ENCODE peak calls at places on chromosomes 13 and 19, in four cellular contexts. One of them, this sample, is unnamed. For H3K27me3, the result is how much of the 10 kb centered on the place peaks cover.

GRCh38 chr13:104984296-104984818 is 1551.1 kb downstream of the EFNB2 start:
- DNase-seq in tibial nerve: peak
- DNase-seq in left ventricle myocardium inferior: peak
- DNase-seq in stomach: peak
- DNase-seq in this sample: peak

GRCh38 chr13:45370922-45371406 is 30.0 kb upstream of the TPT1 start:
- DNase-seq in tibial nerve: peak
- DNase-seq in left ventricle myocardium inferior: peak
- DNase-seq in stomach: peak
- DNase-seq in this sample: peak

GRCh38 chr19:30670562-30671513 is 298.7 kb downstream of the ZNF536 start:
- DNase-seq in tibial nerve: no peak
- DNase-seq in stomach: peak
- DNase-seq in left ventricle myocardium inferior: no peak
- DNase-seq in this sample: no peak

GRCh38 chr13:44818428-44818827 is 170.8 kb downstream of the NUFIP1 start:
- DNase-seq in stomach: no peak
- DNase-seq in left ventricle myocardium inferior: no peak
- DNase-seq in tibial nerve: no peak
- DNase-seq in this sample: no peak

GRCh38 chr19:48752511-48753365 is at the start of gene FUT1:
- DNase-seq in stomach: peak
- DNase-seq in tibial nerve: no peak
- DNase-seq in left ventricle myocardium inferior: peak
- DNase-seq in this sample: peak

GRCh38 chr13:47291116-47291656 is 394.3 kb upstream of the HTR2A start:
- DNase-seq in left ventricle myocardium inferior: no peak
- DNase-seq in stomach: no peak
- DNase-seq in tibial nerve: no peak
- DNase-seq in this sample: no peak

GRCh38 chr19:14146789-14147216 is 10.4 kb upstream of the ASF1B start:
- DNase-seq in stomach: no peak
- DNase-seq in left ventricle myocardium inferior: no peak
- DNase-seq in tibial nerve: no peak
- DNase-seq in this sample: no peak

GRCh38 chr13:80339841-80340642 is 884 bp downstream of the SPRY2 start:
- DNase-seq in left ventricle myocardium inferior: peak
- DNase-seq in tibial nerve: no peak
- DNase-seq in stomach: peak
- DNase-seq in this sample: peak

GRCh38 chr13:78602561-78603239 is 652 bp downstream of the POU4F1 start:
- DNase-seq in tibial nerve: no peak
- DNase-seq in stomach: no peak
- DNase-seq in left ventricle myocardium inferior: no peak
- DNase-seq in this sample: peak

GRCh38 chr13:45120967-45121366 is 657 bp downstream of the GTF2F2 start:
- DNase-seq in tibial nerve: no peak
- DNase-seq in stomach: no peak
- DNase-seq in left ventricle myocardium inferior: no peak
- DNase-seq in this sample: no peak

GRCh38 chr19:37466277-37466797 is 907 bp downstream of the ZNF569 start:
- DNase-seq in left ventricle myocardium inferior: no peak
- DNase-seq in stomach: no peak
- DNase-seq in tibial nerve: no peak
- DNase-seq in this sample: no peak

GRCh38 chr13:73913043-73913740 is 221.0 kb downstream of the KLF12 start:
- DNase-seq in stomach: no peak
- DNase-seq in tibial nerve: no peak
- DNase-seq in left ventricle myocardium inferior: no peak
- DNase-seq in this sample: no peak

GRCh38 chr13:111846396-111847174 is 220.4 kb upstream of the SOX1 start:
- DNase-seq in tibial nerve: no peak
- DNase-seq in stomach: no peak
- DNase-seq in left ventricle myocardium inferior: no peak
- DNase-seq in this sample: no peak

GRCh38 chr13:52786747-52787146 is 47.1 kb upstream of the CNMD start:
- DNase-seq in tibial nerve: no peak
- DNase-seq in left ventricle myocardium inferior: no peak
- DNase-seq in stomach: no peak
- DNase-seq in this sample: no peak

GRCh38 chr13:104592127-104592526 is 1525.9 kb upstream of the SLC10A2 start:
- DNase-seq in left ventricle myocardium inferior: no peak
- DNase-seq in tibial nerve: no peak
- DNase-seq in stomach: no peak
- DNase-seq in this sample: no peak

GRCh38 chr13:99505814-99506269 is 4.6 kb downstream of the TM9SF2 start:
- DNase-seq in stomach: no peak
- DNase-seq in tibial nerve: no peak
- DNase-seq in left ventricle myocardium inferior: no peak
- DNase-seq in this sample: no peak

GRCh38 chr13:46804391-46804815 is 7.4 kb upstream of the ESD start:
- DNase-seq in left ventricle myocardium inferior: no peak
- DNase-seq in stomach: no peak
- DNase-seq in tibial nerve: no peak
- DNase-seq in this sample: no peak

GRCh38 chr13:31764556-31764955 is 25.2 kb downstream of the RXFP2 start:
- DNase-seq in tibial nerve: no peak
- DNase-seq in stomach: no peak
- DNase-seq in left ventricle myocardium inferior: no peak
- DNase-seq in this sample: no peak

GRCh38 chr19:48844472-48844871 is 8.2 kb upstream of the HSD17B14 start:
- DNase-seq in tibial nerve: no peak
- DNase-seq in stomach: no peak
- DNase-seq in left ventricle myocardium inferior: no peak
- DNase-seq in this sample: no peak

GRCh38 chr13:35720690-35721554 is 244.4 kb upstream of the MAB21L1 start:
- DNase-seq in tibial nerve: no peak
- DNase-seq in left ventricle myocardium inferior: no peak
- DNase-seq in stomach: peak
- DNase-seq in this sample: no peak

GRCh38 chr13:45847554-45848224 is 3.9 kb downstream of the SIAH3 start:
- DNase-seq in left ventricle myocardium inferior: peak
- DNase-seq in stomach: peak
- DNase-seq in tibial nerve: no peak
- DNase-seq in this sample: no peak

GRCh38 chr19:50460161-50460765 is 16.0 kb upstream of the EMC10 start:
- DNase-seq in left ventricle myocardium inferior: no peak
- DNase-seq in tibial nerve: no peak
- DNase-seq in stomach: no peak
- DNase-seq in this sample: peak

GRCh38 chr13:45082964-45083363 is 37.3 kb upstream of the GTF2F2 start:
- DNase-seq in left ventricle myocardium inferior: no peak
- DNase-seq in tibial nerve: no peak
- DNase-seq in stomach: no peak
- DNase-seq in this sample: no peak

GRCh38 chr13:95254341-95254740 is 46.9 kb downstream of the ABCC4 start:
- DNase-seq in left ventricle myocardium inferior: no peak
- DNase-seq in stomach: no peak
- DNase-seq in tibial nerve: no peak
- DNase-seq in this sample: no peak

GRCh38 chr13:32917504-32917903 is 98.7 kb upstream of the KL start:
- DNase-seq in tibial nerve: no peak
- DNase-seq in stomach: no peak
- DNase-seq in left ventricle myocardium inferior: no peak
- DNase-seq in this sample: peak

GRCh38 chr13:30832845-30833332 is 73.2 kb upstream of the MEDAG start:
- DNase-seq in tibial nerve: no peak
- DNase-seq in stomach: peak
- DNase-seq in left ventricle myocardium inferior: peak
- DNase-seq in this sample: no peak

GRCh38 chr19:37007587-37008220 is 70.5 kb upstream of the ZNF420 start:
- DNase-seq in tibial nerve: no peak
- DNase-seq in stomach: peak
- DNase-seq in left ventricle myocardium inferior: peak
- DNase-seq in this sample: peak

GRCh38 chr19:41753159-41753558 is 2.2 kb upstream of the CEACAM6 start:
- DNase-seq in stomach: peak
- DNase-seq in left ventricle myocardium inferior: peak
- DNase-seq in tibial nerve: no peak
- DNase-seq in this sample: peak

GRCh38 chr19:34960103-34960805 is 3.8 kb downstream of the ZNF792 start:
- DNase-seq in stomach: no peak
- DNase-seq in tibial nerve: no peak
- DNase-seq in left ventricle myocardium inferior: no peak
- DNase-seq in this sample: no peak

GRCh38 chr13:51260154-51260553 is 38.0 kb downstream of the FAM124A start:
- DNase-seq in stomach: no peak
- DNase-seq in left ventricle myocardium inferior: no peak
- DNase-seq in tibial nerve: no peak
- DNase-seq in this sample: no peak

GRCh38 chr19:45395524-45396388 is 9.1 kb downstream of the PPP1R13L start:
- DNase-seq in left ventricle myocardium inferior: no peak
- DNase-seq in stomach: no peak
- DNase-seq in tibial nerve: no peak
- DNase-seq in this sample: no peak

GRCh38 chr19:8571006-8571411 is 6.2 kb downstream of the MYO1F start:
- DNase-seq in tibial nerve: no peak
- DNase-seq in left ventricle myocardium inferior: peak
- DNase-seq in stomach: peak
- DNase-seq in this sample: no peak

GRCh38 chr13:89891416-89891815 is 1456.1 kb upstream of the MIR17HG start:
- DNase-seq in tibial nerve: no peak
- DNase-seq in stomach: no peak
- DNase-seq in left ventricle myocardium inferior: no peak
- DNase-seq in this sample: no peak

GRCh38 chr13:71242191-71242590 is 624.8 kb downstream of the DACH1 start:
- DNase-seq in stomach: no peak
- DNase-seq in tibial nerve: no peak
- DNase-seq in left ventricle myocardium inferior: peak
- DNase-seq in this sample: no peak

GRCh38 chr19:16325161-16325527 is 518 bp downstream of the KLF2 start:
- DNase-seq in tibial nerve: no peak
- DNase-seq in left ventricle myocardium inferior: peak
- DNase-seq in stomach: no peak
- DNase-seq in this sample: peak
- TF ChIP-seq CTCF in tibial nerve: no peak
- TF ChIP-seq CTCF in left ventricle myocardium inferior: peak
- TF ChIP-seq CTCF in stomach: no peak
- TF ChIP-seq CTCF in this sample: no peak

GRCh38 chr19:53555352-53555751 is 17.4 kb downstream of the ZNF331 start:
- DNase-seq in tibial nerve: no peak
- DNase-seq in stomach: no peak
- DNase-seq in left ventricle myocardium inferior: no peak
- DNase-seq in this sample: no peak
- H3K4me3 ChIP-seq in tibial nerve: peak
- H3K4me3 ChIP-seq in stomach: peak
- H3K4me3 ChIP-seq in left ventricle myocardium inferior: peak
- H3K4me3 ChIP-seq in this sample: no peak

GRCh38 chr19:3140667-3141038 is 4.8 kb downstream of the GNA15 start:
- DNase-seq in stomach: no peak
- DNase-seq in left ventricle myocardium inferior: no peak
- DNase-seq in tibial nerve: no peak
- DNase-seq in this sample: no peak
- H3K27me3 ChIP-seq in stomach: under half
- H3K27me3 ChIP-seq in left ventricle myocardium inferior: under half
- H3K27me3 ChIP-seq in tibial nerve: under half
- H3K27me3 ChIP-seq in this sample: under half

DNA sequence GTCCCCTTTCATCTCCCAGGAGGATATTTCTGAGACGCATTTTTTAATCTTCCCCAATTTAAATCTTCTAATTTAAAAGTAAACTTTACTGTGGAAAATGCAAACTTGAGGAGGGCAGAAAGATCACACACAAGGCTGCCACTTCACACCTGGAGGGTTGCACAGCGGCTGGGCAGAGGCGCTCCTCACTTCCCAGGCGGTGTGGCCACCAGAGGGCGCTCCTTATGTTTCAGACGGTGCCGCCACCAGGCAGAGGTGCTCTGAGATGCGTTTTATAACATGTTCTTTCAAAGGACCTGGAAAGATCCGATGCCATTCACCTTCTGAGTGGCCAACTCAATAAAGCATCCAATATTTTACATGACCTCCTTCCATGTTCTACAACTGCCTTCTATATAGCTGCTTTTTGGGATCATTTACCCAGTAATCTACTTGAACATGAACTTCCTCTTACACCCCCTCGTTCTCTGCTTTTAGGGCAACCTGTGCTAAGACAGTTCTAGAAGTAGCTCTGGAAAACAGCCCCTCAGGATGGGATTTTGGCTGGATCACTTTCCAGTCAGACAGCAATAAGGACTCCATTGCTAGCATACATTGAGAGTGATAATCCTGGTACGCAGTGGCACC is 14.8 kb upstream of the MTUS2 start:
- DNase-seq in left ventricle myocardium inferior: peak
- DNase-seq in tibial nerve: no peak
- DNase-seq in stomach: no peak
- DNase-seq in this sample: peak
- TF ChIP-seq CTCF in left ventricle myocardium inferior: peak
- TF ChIP-seq CTCF in tibial nerve: no peak
- TF ChIP-seq CTCF in stomach: no peak
- TF ChIP-seq CTCF in this sample: peak

GRCh38 chr13:23432589-23432988 is 913 bp downstream of the SACS start:
- DNase-seq in left ventricle myocardium inferior: no peak
- DNase-seq in tibial nerve: no peak
- DNase-seq in stomach: no peak
- DNase-seq in this sample: no peak

GRCh38 chr13:23436680-23437079 is 3.2 kb upstream of the SACS start:
- DNase-seq in left ventricle myocardium inferior: no peak
- DNase-seq in tibial nerve: no peak
- DNase-seq in stomach: no peak
- DNase-seq in this sample: no peak

GRCh38 chr13:23430664-23431063 is 2.8 kb downstream of the SACS start:
- DNase-seq in left ventricle myocardium inferior: no peak
- DNase-seq in tibial nerve: no peak
- DNase-seq in stomach: no peak
- DNase-seq in this sample: no peak

GRCh38 chr13:23433171-23434153 is at the start of gene SACS:
- DNase-seq in left ventricle myocardium inferior: no peak
- DNase-seq in stomach: no peak
- DNase-seq in tibial nerve: no peak
- DNase-seq in this sample: no peak

DNA sequence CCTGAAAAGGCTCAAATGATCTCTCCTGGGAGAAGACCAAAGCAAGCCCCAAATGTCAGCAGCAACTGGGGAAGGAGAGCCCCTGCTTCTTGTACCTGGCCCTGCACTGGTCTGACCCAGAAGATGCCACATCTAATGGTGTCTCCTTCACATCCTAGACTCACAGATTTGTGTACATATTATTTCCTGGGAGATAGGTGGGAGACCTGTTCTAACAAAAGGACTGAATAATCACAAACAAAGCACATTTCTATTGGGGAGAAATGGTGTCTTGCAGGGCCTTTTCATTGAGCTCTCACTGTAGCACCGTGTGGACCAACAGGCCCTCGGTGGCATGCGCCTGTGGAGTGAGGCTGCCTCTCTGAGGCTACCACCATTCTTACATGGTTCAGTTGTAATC is 929 bp upstream of the SACS start:
- DNase-seq in tibial nerve: no peak
- DNase-seq in left ventricle myocardium inferior: no peak
- DNase-seq in stomach: no peak
- DNase-seq in this sample: no peak
- H3K4me3 ChIP-seq in tibial nerve: no peak
- H3K4me3 ChIP-seq in left ventricle myocardium inferior: no peak
- H3K4me3 ChIP-seq in stomach: no peak
- H3K4me3 ChIP-seq in this sample: no peak

GRCh38 chr13:57629391-57629804 is 2.1 kb upstream of the PCDH17 start:
- DNase-seq in left ventricle myocardium inferior: no peak
- DNase-seq in stomach: no peak
- DNase-seq in tibial nerve: no peak
- DNase-seq in this sample: no peak
- H3K27me3 ChIP-seq in left ventricle myocardium inferior: half or more
- H3K27me3 ChIP-seq in stomach: under half
- H3K27me3 ChIP-seq in tibial nerve: half or more
- H3K27me3 ChIP-seq in this sample: under half

This sample was measured in GM06990.